ENCODE peak calls at places on chromosomes 11 and 22, in seven cellular contexts. L is NB4, X is type B pancreatic cell, K is upper lobe of right lung, D is cardiac muscle cell, W is tibial nerve, J is GM06990. Z is an unnamed sample.
A peak's percentile ranks its signal among the peaks of the same experiment; 100 is the strongest.

GRCh38 chr22:43110927-43111623 is 525 bp downstream of the BIK start:
- DNase-seq in L (peak; percentile 46), X (no peak), K (peak; percentile 83), D (no peak), W (no peak), J (peak; percentile 79), Z (peak; percentile 74)

GRCh38 chr11:62137276-62137861 is 13.6 kb downstream of the INCENP start:
- DNase-seq in L (no peak), X (peak; percentile 51), K (no peak), D (no peak), W (no peak), J (no peak), Z (no peak)

GRCh38 chr11:68709064-68709463 is 24.7 kb downstream of the GAL start:
- DNase-seq in L (no peak), X (no peak), K (no peak), D (no peak), W (no peak), J (no peak), Z (no peak)

GRCh38 chr11:68524681-68525080 is 64.1 kb downstream of the PPP6R3 start:
- DNase-seq in L (no peak), X (no peak), K (no peak), D (no peak), W (no peak), J (no peak), Z (no peak)

GRCh38 chr11:32960553-32961164 is 55.0 kb upstream of the DEPDC7 start:
- DNase-seq in L (peak; percentile 62), X (no peak), K (no peak), D (peak; percentile 73), W (no peak), J (peak; percentile 15), Z (peak; percentile 60)

GRCh38 chr11:68674461-68674860 is 9.9 kb upstream of the GAL start:
- DNase-seq in L (no peak), X (no peak), K (no peak), D (no peak), W (no peak), J (no peak), Z (no peak)

GRCh38 chr11:117861151-117862018 is 15.1 kb downstream of the FXYD6 start:
- DNase-seq in L (no peak), X (no peak), K (no peak), D (no peak), W (no peak), J (no peak), Z (no peak)

GRCh38 chr11:6926208-6927029 is at the start of gene ZNF215:
- DNase-seq in L (no peak), X (peak; percentile 81), K (peak; percentile 91), D (peak; percentile 92), W (peak; percentile 19), J (peak; percentile 89), Z (peak; percentile 95)

GRCh38 chr11:93652161-93652597 is 9.3 kb upstream of the CEP295 start:
- DNase-seq in L (peak; percentile 69), X (no peak), K (no peak), D (peak; percentile 66), W (peak; percentile 65), J (no peak), Z (peak; percentile 41)

GRCh38 chr11:71446942-71447688 is 1.1 kb downstream of the DHCR7 start:
- DNase-seq in L (peak; percentile 89), X (no peak), K (no peak), D (peak; percentile 85), W (peak; percentile 62), J (no peak), Z (no peak)

GRCh38 chr11:12769834-12770345 is 95.7 kb downstream of the TEAD1 start:
- DNase-seq in L (peak; percentile 22), X (no peak), K (no peak), D (peak; percentile 90), W (no peak), J (no peak), Z (no peak)

GRCh38 chr11:72821221-72821919 is 7.2 kb downstream of the ATG16L2 start:
- DNase-seq in L (no peak), X (no peak), K (peak; percentile 72), D (no peak), W (no peak), J (no peak), Z (peak; percentile 5)

GRCh38 chr22:32776397-32776796 is 25.1 kb upstream of the TIMP3 start:
- DNase-seq in L (no peak), X (no peak), K (no peak), D (no peak), W (no peak), J (no peak), Z (no peak)

GRCh38 chr22:32771761-32772160 is 29.7 kb upstream of the TIMP3 start:
- DNase-seq in L (no peak), X (no peak), K (no peak), D (no peak), W (no peak), J (no peak), Z (no peak)

GRCh38 chr22:32776800-32777199 is 24.7 kb upstream of the TIMP3 start:
- DNase-seq in L (no peak), X (no peak), K (no peak), D (no peak), W (no peak), J (no peak), Z (no peak)

GRCh38 chr22:32777997-32778396 is 23.5 kb upstream of the TIMP3 start:
- DNase-seq in L (no peak), X (no peak), K (no peak), D (no peak), W (no peak), J (no peak), Z (no peak)

GRCh38 chr22:32775957-32776356 is 25.5 kb upstream of the TIMP3 start:
- DNase-seq in L (peak; percentile 34), X (no peak), K (no peak), D (peak; percentile 22), W (no peak), J (no peak), Z (peak; percentile 2)
- TF ChIP-seq CTCF in L (peak; percentile 61), X (peak; percentile 59), K (peak; percentile 26), D (peak; percentile 48), W (no peak), J (peak; percentile 56), Z (peak; percentile 25)

GRCh38 chr11:108135845-108136599 is 14.7 kb downstream of the ACAT1 start:
- DNase-seq in L (peak; percentile 29), X (no peak), K (no peak), D (peak; percentile 46), W (no peak), J (no peak), Z (peak; percentile 49)
- TF ChIP-seq CTCF in L (peak; percentile 11), X (peak; percentile 42), K (no peak), D (peak; percentile 25), W (no peak), J (peak; percentile 40), Z (peak; percentile 28)

GRCh38 chr22:30573594-30574094 is 821 bp downstream of the GAL3ST1 start:
- DNase-seq in L (no peak), X (no peak), K (no peak), D (no peak), W (no peak), J (no peak), Z (no peak)

GRCh38 chr22:30574095-30574981 is at the start of gene GAL3ST1:
- DNase-seq in L (no peak), X (no peak), K (no peak), D (no peak), W (no peak), J (no peak), Z (no peak)

GRCh38 chr22:30575859-30576258 is 1.4 kb upstream of the GAL3ST1 start:
- DNase-seq in L (no peak), X (no peak), K (no peak), D (no peak), W (no peak), J (no peak), Z (no peak)

GRCh38 chr22:30572840-30573593 is 1.4 kb downstream of the GAL3ST1 start:
- DNase-seq in L (no peak), X (no peak), K (no peak), D (no peak), W (no peak), J (no peak), Z (no peak)

DNA sequence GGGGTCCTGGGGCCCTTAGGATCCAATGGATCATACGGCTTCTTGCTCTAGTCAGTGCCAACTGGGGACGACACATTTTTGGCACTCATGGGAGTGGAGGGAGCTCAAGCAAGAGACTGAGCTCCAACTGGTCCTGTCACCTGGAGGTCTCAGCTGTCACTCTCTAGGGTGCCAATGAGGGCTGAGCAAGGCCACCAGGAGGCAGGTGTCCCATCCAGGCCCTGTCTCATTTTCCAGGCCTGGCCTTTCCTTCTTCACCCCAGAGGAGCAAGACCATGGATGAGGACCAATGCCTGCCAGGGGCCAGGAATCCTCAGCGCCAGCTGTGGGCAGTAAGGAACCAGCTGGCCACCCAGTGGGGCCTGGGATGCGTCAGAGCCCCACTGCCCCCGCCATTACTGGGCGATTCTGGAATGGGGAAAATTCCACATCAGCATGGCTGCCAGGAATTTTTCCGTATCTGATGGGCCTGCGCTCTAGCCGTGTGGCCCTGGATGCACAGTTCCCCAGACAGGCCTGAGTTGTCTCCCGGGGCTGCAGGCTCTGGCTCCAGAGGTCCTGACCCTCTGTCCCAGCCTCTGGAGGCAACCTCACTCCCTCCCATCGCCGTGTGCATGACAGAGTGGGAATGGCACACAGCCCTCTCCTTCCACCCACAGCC is 676 bp upstream of the GAL3ST1 start:
- DNase-seq in L (no peak), X (no peak), K (no peak), D (peak; percentile 94), W (peak; percentile 8), J (no peak), Z (no peak)
- TF ChIP-seq CTCF in L (no peak), X (peak; percentile 36), K (no peak), D (no peak), W (no peak), J (no peak), Z (no peak)

GRCh38 chr11:120119121-120119520 is 18.8 kb downstream of the TRIM29 start:
- DNase-seq in L (no peak), X (no peak), K (no peak), D (no peak), W (no peak), J (no peak), Z (no peak)

GRCh38 chr11:120112174-120112796 is 25.6 kb downstream of the TRIM29 start:
- DNase-seq in L (no peak), X (no peak), K (no peak), D (no peak), W (no peak), J (no peak), Z (no peak)

GRCh38 chr11:120117991-120118390 is 19.9 kb downstream of the TRIM29 start:
- DNase-seq in L (no peak), X (no peak), K (no peak), D (no peak), W (no peak), J (no peak), Z (no peak)

GRCh38 chr11:120116966-120117365 is 20.9 kb downstream of the TRIM29 start:
- DNase-seq in L (no peak), X (no peak), K (no peak), D (no peak), W (no peak), J (no peak), Z (no peak)

GRCh38 chr11:120115272-120116000 is 22.5 kb downstream of the TRIM29 start:
- DNase-seq in L (no peak), X (no peak), K (no peak), D (no peak), W (no peak), J (no peak), Z (no peak)
- TF ChIP-seq CTCF in L (no peak), X (no peak), K (no peak), D (peak; percentile 22), W (no peak), J (peak; percentile 41), Z (no peak)

DNA sequence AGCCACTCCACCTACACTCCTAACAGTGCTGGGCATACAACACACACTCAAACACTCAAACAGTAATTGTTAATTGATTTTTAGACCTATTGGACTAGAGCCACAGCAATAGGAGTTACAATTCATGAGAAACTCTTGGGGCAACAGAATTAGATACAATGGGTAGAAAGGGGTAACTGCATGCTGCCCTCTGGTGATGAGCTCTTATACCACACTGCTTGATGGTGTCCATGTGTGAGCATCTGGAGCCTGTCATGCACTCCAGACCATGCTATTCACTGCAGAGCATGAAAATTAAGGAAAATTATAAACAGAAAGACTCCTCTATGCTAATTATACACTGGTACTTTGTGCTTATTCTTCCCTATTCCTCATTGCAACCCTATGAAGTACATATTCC is 975.5 kb upstream of the CCDC90B start:
- DNase-seq in L (peak; percentile 37), X (no peak), K (no peak), D (no peak), W (no peak), J (no peak), Z (peak; percentile 18)
- TF ChIP-seq CTCF in L (peak; percentile 50), X (peak; percentile 40), K (peak; percentile 35), D (no peak), W (no peak), J (peak; percentile 47), Z (peak; percentile 26)